ENCODE peak calls at places on chromosomes 6 and 20, in six cellular contexts. X, P, S, L, Z and O are unnamed samples. For H3K4me1, the result is how much of the 10 kb centered on the place peaks cover.

GRCh38 chr6:109332748-109333147 is 49.5 kb downstream of the CD164 start:
- DNase-seq in Z (no peak), S (no peak), L (no peak), P (no peak), X (no peak), O (no peak)

GRCh38 chr20:11748436-11748835 is 169.3 kb upstream of the BTBD3 start:
- DNase-seq in Z (no peak), P (no peak), S (no peak), X (peak), L (no peak), O (no peak)

GRCh38 chr6:123091091-123091895 is 95.3 kb downstream of the CLVS2 start:
- DNase-seq in S (no peak), X (no peak), L (peak), Z (peak), P (no peak), O (no peak)

GRCh38 chr6:161300823-161301222 is 27.0 kb upstream of the AGPAT4 start:
- DNase-seq in X (no peak), P (no peak), L (peak), Z (peak), S (no peak), O (no peak)

GRCh38 chr20:32537657-32538525 is 47.2 kb downstream of the NOL4L start:
- DNase-seq in P (no peak), Z (no peak), S (no peak), X (no peak), L (no peak), O (no peak)

GRCh38 chr6:154113392-154113791 is 74.4 kb downstream of the OPRM1 start:
- DNase-seq in Z (no peak), X (no peak), L (no peak), P (no peak), S (no peak), O (no peak)

GRCh38 chr20:36929290-36929689 is 22.2 kb downstream of the SAMHD1 start:
- DNase-seq in X (no peak), L (peak), Z (no peak), S (no peak), P (no peak), O (no peak)

GRCh38 chr20:54389872-54390271 is 85.5 kb upstream of the DOK5 start:
- DNase-seq in Z (no peak), S (no peak), L (peak), X (no peak), P (no peak), O (no peak)

GRCh38 chr20:51631011-51631950 is 88.8 kb upstream of the NFATC2 start:
- DNase-seq in L (peak), S (peak), P (no peak), Z (peak), X (peak), O (peak)

GRCh38 chr6:146874278-146875018 is 275.7 kb downstream of the ADGB start:
- DNase-seq in P (no peak), L (no peak), Z (no peak), X (no peak), S (no peak), O (no peak)

GRCh38 chr6:50826037-50826761 is 7.5 kb downstream of the TFAP2B start:
- DNase-seq in P (no peak), L (no peak), X (no peak), S (no peak), Z (no peak), O (no peak)

GRCh38 chr6:99514089-99514488 is 1.1 kb downstream of the USP45 start:
- DNase-seq in P (no peak), L (peak), Z (peak), S (no peak), X (no peak), O (no peak)

GRCh38 chr6:154056536-154056935 is 17.5 kb downstream of the OPRM1 start:
- DNase-seq in L (no peak), S (no peak), P (no peak), Z (no peak), X (no peak), O (no peak)

GRCh38 chr6:107917468-107918375 is 40.3 kb downstream of the SEC63 start:
- DNase-seq in L (no peak), Z (no peak), S (no peak), P (peak), X (no peak), O (no peak)

GRCh38 chr6:129329677-129330076 is 380.3 kb downstream of the ARHGAP18 start:
- DNase-seq in P (no peak), S (no peak), L (no peak), X (no peak), Z (no peak), O (no peak)

GRCh38 chr20:40930561-40930960 is 98.1 kb upstream of the TOP1 start:
- DNase-seq in L (no peak), Z (no peak), S (no peak), X (no peak), P (no peak), O (no peak)

GRCh38 chr6:159609813-159610212 is 83.2 kb downstream of the SOD2 start:
- DNase-seq in L (peak), S (peak), Z (peak), X (no peak), P (no peak), O (no peak)

GRCh38 chr6:117448011-117448410 is 22.3 kb upstream of the ROS1 start:
- DNase-seq in P (no peak), L (no peak), Z (peak), S (no peak), X (no peak), O (no peak)

GRCh38 chr20:45848421-45848820 is 8.8 kb downstream of the ACOT8 start:
- DNase-seq in P (no peak), X (no peak), Z (no peak), S (no peak), L (no peak), O (peak)

GRCh38 chr20:50868509-50869495 is 62.4 kb downstream of the ADNP start:
- DNase-seq in Z (no peak), X (no peak), L (peak), S (no peak), P (no peak), O (no peak)

GRCh38 chr6:120354452-120355098 is 979.7 kb downstream of the TBC1D32 start:
- DNase-seq in L (no peak), Z (no peak), X (no peak), P (no peak), S (no peak), O (no peak)

GRCh38 chr6:9783567-9783966 is 631.3 kb downstream of the TFAP2A start:
- DNase-seq in Z (no peak), S (no peak), L (no peak), X (peak), P (no peak), O (no peak)

GRCh38 chr6:161104966-161105365 is 113.4 kb downstream of the MAP3K4 start:
- DNase-seq in L (peak), S (no peak), X (no peak), P (no peak), Z (peak), O (no peak)

GRCh38 chr20:16520154-16520553 is 53.1 kb downstream of the KIF16B start:
- DNase-seq in X (no peak), L (no peak), S (no peak), P (no peak), Z (no peak), O (no peak)

GRCh38 chr6:84575264-84575663 is 189.1 kb downstream of the TBX18 start:
- DNase-seq in L (no peak), Z (no peak), P (no peak), X (no peak), S (no peak), O (no peak)

GRCh38 chr6:43926644-43927524 is 156.9 kb downstream of the VEGFA start:
- DNase-seq in L (peak), S (peak), P (no peak), Z (peak), X (peak), O (peak)

GRCh38 chr20:36279776-36280175 is 26.4 kb upstream of the DLGAP4 start:
- DNase-seq in S (no peak), L (no peak), Z (no peak), P (no peak), X (no peak), O (peak)

GRCh38 chr6:4420160-4420865 is 284.9 kb upstream of the ECI2 start:
- DNase-seq in P (no peak), Z (no peak), L (no peak), X (no peak), S (no peak), O (no peak)

GRCh38 chr6:62740596-62740995 is 454.6 kb upstream of the KHDRBS2 start:
- DNase-seq in S (no peak), Z (no peak), P (no peak), L (no peak), X (no peak), O (no peak)

GRCh38 chr6:136762022-136762975 is 30.0 kb downstream of the MAP3K5 start:
- DNase-seq in Z (no peak), X (no peak), P (no peak), S (no peak), L (no peak), O (no peak)

GRCh38 chr6:136763255-136763654 is 29.0 kb downstream of the MAP3K5 start:
- DNase-seq in P (no peak), L (no peak), Z (no peak), S (no peak), X (no peak), O (no peak)

GRCh38 chr6:136766274-136766673 is 26.0 kb downstream of the MAP3K5 start:
- DNase-seq in X (no peak), Z (no peak), S (no peak), P (no peak), L (no peak), O (no peak)

GRCh38 chr6:136764522-136764993 is 27.7 kb downstream of the MAP3K5 start:
- DNase-seq in P (no peak), S (no peak), L (no peak), Z (no peak), X (no peak), O (no peak)

GRCh38 chr6:136763716-136764521 is 28.4 kb downstream of the MAP3K5 start:
- DNase-seq in X (no peak), P (no peak), S (no peak), Z (no peak), L (no peak), O (no peak)
- H3K4me1 ChIP-seq in X (half or more), P (under half), S (under half), Z (under half), L (under half), O (under half)

GRCh38 chr6:15325540-15325955 is 79.7 kb downstream of the JARID2 start:
- DNase-seq in X (no peak), Z (no peak), L (no peak), S (no peak), P (no peak), O (no peak)
- H3K4me1 ChIP-seq in X (under half), Z (half or more), L (under half), S (under half), P (under half), O (under half)

DNA sequence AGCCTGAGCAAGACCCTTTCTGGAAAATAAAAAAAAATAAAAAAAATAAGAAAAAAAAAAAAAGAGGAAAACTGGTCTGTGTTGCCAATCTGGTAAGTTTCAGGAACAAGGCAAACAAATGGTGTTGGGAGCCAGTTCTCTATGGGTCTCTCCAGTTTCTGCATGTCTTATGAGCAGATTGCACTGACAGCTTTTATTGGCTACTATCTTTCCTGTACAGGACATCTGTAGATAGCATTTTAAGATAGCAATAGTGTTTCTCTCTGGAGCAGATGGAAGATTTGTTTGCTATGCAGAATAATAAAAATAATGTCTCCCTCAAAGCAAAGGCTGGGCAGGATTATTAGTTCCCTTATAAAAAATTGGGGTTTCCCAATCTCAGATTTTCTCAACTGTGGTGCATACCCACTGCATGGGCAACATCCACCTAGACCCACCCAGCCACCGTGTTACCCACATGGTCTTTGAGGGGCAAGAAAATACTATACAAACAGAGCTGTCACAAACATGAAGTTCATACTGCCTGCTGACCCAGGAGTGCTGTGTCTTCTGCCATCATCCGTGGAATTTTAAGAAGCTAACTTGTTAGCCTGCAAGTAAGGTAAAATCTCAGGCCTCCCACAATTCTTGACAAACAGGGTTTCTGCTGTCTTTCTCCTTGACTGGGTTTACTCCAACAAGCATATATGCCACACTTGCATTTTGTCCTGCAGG is 9.5 kb downstream of the GMDS start:
- DNase-seq in P (no peak), S (no peak), Z (no peak), X (no peak), L (no peak), O (no peak)
- H3K4me1 ChIP-seq in P (under half), S (under half), Z (under half), X (under half), L (under half), O (under half)

GRCh38 chr20:59493926-59494325 is 110.4 kb upstream of the PHACTR3 start:
- DNase-seq in X (no peak), P (no peak), L (no peak), Z (no peak), S (no peak), O (no peak)

GRCh38 chr20:59498291-59498690 is 106.0 kb upstream of the PHACTR3 start:
- DNase-seq in L (no peak), Z (no peak), P (no peak), X (no peak), S (no peak), O (no peak)

GRCh38 chr20:59499863-59500262 is 104.5 kb upstream of the PHACTR3 start:
- DNase-seq in P (no peak), L (no peak), X (no peak), Z (no peak), S (no peak), O (no peak)

GRCh38 chr20:59495894-59496510 is 108.3 kb upstream of the PHACTR3 start:
- DNase-seq in X (peak), Z (peak), S (peak), L (peak), P (peak), O (peak)

GRCh38 chr20:59495166-59495565 is 109.2 kb upstream of the PHACTR3 start:
- DNase-seq in L (no peak), P (no peak), X (no peak), Z (no peak), S (no peak), O (no peak)
- H3K4me1 ChIP-seq in L (under half), P (under half), X (under half), Z (under half), S (under half), O (under half)

DNA sequence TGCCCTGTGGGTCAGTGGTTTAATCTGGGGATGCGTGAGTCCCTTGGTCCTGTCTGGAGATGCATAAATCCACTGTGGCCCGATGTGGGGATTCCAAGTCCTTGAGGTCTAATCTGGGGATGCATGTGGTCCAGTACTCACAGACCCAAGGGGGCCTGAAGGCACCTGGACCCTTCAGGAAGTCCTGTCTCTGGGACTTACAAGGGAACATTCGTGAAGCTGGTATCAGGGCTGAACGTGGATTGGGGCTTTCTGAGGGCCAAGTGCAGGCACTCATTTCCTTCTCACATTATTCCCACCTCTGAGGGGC is 25.2 kb upstream of the GTSF1L start:
- DNase-seq in Z (no peak), X (no peak), P (no peak), L (no peak), S (no peak), O (no peak)
- H3K4me1 ChIP-seq in Z (under half), X (under half), P (under half), L (under half), S (under half), O (under half)

GRCh38 chr6:167855825-167856425 is 29.2 kb downstream of the AFDN start:
- DNase-seq in X (no peak), Z (peak), P (no peak), S (no peak), L (peak), O (peak)
- H3K4me1 ChIP-seq in X (half or more), Z (under half), P (under half), S (under half), L (under half), O (under half)